ENCODE peak calls at places on chromosomes 12 and 14, in nine cellular contexts. F, A, D, Q, L, T, H, M and C are unnamed samples.

GRCh38 chr14:61811882-61812346 is 49.7 kb downstream of the SNAPC1 start:
- DNase-seq in F (peak; percentile 68), A (no peak), D (no peak), Q (no peak), L (no peak), T (no peak), H (no peak), M (no peak), C (no peak)

GRCh38 chr12:62934799-62935674 is at the start of gene PPM1H:
- DNase-seq in F (peak; percentile 97), A (peak; percentile 37), D (no peak), Q (peak; percentile 86), L (no peak), T (no peak), H (no peak), M (peak; percentile 77), C (peak; percentile 63)

GRCh38 chr12:131612092-131612755 is 98.7 kb upstream of the SFSWAP start:
- DNase-seq in F (no peak), A (no peak), D (no peak), Q (no peak), L (no peak), T (no peak), H (no peak), M (no peak), C (no peak)

GRCh38 chr12:9902539-9903228 is 21.4 kb downstream of the KLRF2 start:
- DNase-seq in F (no peak), A (no peak), D (no peak), Q (no peak), L (no peak), T (no peak), H (no peak), M (no peak), C (no peak)

GRCh38 chr12:82486524-82487235 is 128.4 kb downstream of the METTL25 start:
- DNase-seq in F (no peak), A (no peak), D (no peak), Q (no peak), L (no peak), T (peak; percentile 56), H (no peak), M (no peak), C (peak; percentile 86)

GRCh38 chr12:113083863-113084430 is 27.4 kb downstream of the DTX1 start:
- DNase-seq in F (no peak), A (no peak), D (no peak), Q (no peak), L (no peak), T (no peak), H (no peak), M (no peak), C (no peak)

GRCh38 chr14:70254476-70254961 is 65.8 kb upstream of the SLC8A3 start:
- DNase-seq in F (peak; percentile 47), A (no peak), D (no peak), Q (peak; percentile 53), L (no peak), T (peak; percentile 40), H (no peak), M (peak; percentile 68), C (peak; percentile 54)

GRCh38 chr12:94948232-94948810 is 55.2 kb downstream of the NDUFA12 start:
- DNase-seq in F (no peak), A (no peak), D (no peak), Q (no peak), L (no peak), T (no peak), H (no peak), M (no peak), C (no peak)

GRCh38 chr12:92543359-92543758 is 159.4 kb upstream of the PLEKHG7 start:
- DNase-seq in F (no peak), A (no peak), D (no peak), Q (peak; percentile 42), L (no peak), T (no peak), H (no peak), M (no peak), C (no peak)

GRCh38 chr12:55723516-55724225 is 3.5 kb downstream of the RDH5 start:
- DNase-seq in F (no peak), A (no peak), D (no peak), Q (no peak), L (no peak), T (no peak), H (no peak), M (no peak), C (no peak)

GRCh38 chr14:28709571-28710305 is 56.8 kb upstream of the FOXG1 start:
- DNase-seq in F (peak; percentile 7), A (no peak), D (no peak), Q (no peak), L (no peak), T (peak; percentile 49), H (no peak), M (no peak), C (no peak)

GRCh38 chr12:109926488-109927210 is 26.6 kb downstream of the TCHP start:
- DNase-seq in F (no peak), A (no peak), D (no peak), Q (no peak), L (no peak), T (no peak), H (no peak), M (no peak), C (no peak)

GRCh38 chr14:58082491-58083098 is 69.4 kb downstream of the ARMH4 start:
- DNase-seq in F (no peak), A (peak; percentile 79), D (no peak), Q (no peak), L (no peak), T (peak; percentile 92), H (no peak), M (no peak), C (peak; percentile 85)

GRCh38 chr12:47758834-47759690 is at the start of gene RAPGEF3:
- DNase-seq in F (peak; percentile 98), A (peak; percentile 67), D (peak; percentile 55), Q (peak; percentile 88), L (peak; percentile 53), T (peak; percentile 83), H (peak; percentile 45), M (peak; percentile 75), C (peak; percentile 93)

GRCh38 chr14:61467281-61467680 is 145.9 kb downstream of the PRKCH start:
- DNase-seq in F (no peak), A (no peak), D (no peak), Q (no peak), L (no peak), T (no peak), H (no peak), M (no peak), C (no peak)

GRCh38 chr12:8156845-8157244 is at the start of gene ZNF705A:
- DNase-seq in F (no peak), A (peak; percentile 71), D (no peak), Q (no peak), L (no peak), T (peak; percentile 89), H (no peak), M (no peak), C (peak; percentile 90)

GRCh38 chr14:105326891-105327694 is 12.5 kb downstream of the PACS2 start:
- DNase-seq in F (peak; percentile 92), A (no peak), D (no peak), Q (no peak), L (no peak), T (no peak), H (no peak), M (no peak), C (no peak)

GRCh38 chr12:43807361-43807760 is 1.2 kb upstream of the TWF1 start:
- DNase-seq in F (no peak), A (no peak), D (no peak), Q (no peak), L (no peak), T (no peak), H (no peak), M (no peak), C (no peak)

GRCh38 chr12:92080390-92081285 is 65.0 kb downstream of the BTG1 start:
- DNase-seq in F (no peak), A (peak; percentile 81), D (no peak), Q (no peak), L (no peak), T (peak; percentile 94), H (no peak), M (no peak), C (peak; percentile 2)

GRCh38 chr14:52110441-52111086 is 41.7 kb upstream of the NID2 start:
- DNase-seq in F (no peak), A (no peak), D (no peak), Q (no peak), L (no peak), T (peak; percentile 40), H (no peak), M (no peak), C (no peak)

GRCh38 chr12:110349096-110349495 is 54.4 kb downstream of the ANAPC7 start:
- DNase-seq in F (no peak), A (no peak), D (no peak), Q (no peak), L (no peak), T (no peak), H (no peak), M (no peak), C (no peak)